ENCODE peak calls at places on chromosomes 5 and 9, in seven cellular contexts. A is stimulated activated CD4-positive, alpha-beta T cell treated with anti-CD3 and anti-CD28 coated beads, Interleukin-1b, Interleukin-23, amount 100 ng/mL, for 24 hours; C is effector CD4-positive, alpha-beta T cell; I is Right ventricle myocardium superior; U is Right ventricle myocardium inferior; J is B cell; T is NCI-H510A treated with DMSO at 0.1 percent for 48 hours. R is an unnamed sample.

GRCh38 chr5:172544371-172545120 is 90.2 kb upstream of the SH3PXD2B start:
- DNase-seq in J (peak; percentile 13), A (no peak), I (no peak), C (no peak), T (no peak), U (no peak), R (no peak)

GRCh38 chr5:39399135-39400036 is 25.4 kb downstream of the DAB2 start:
- DNase-seq in T (no peak), J (no peak), I (no peak), U (no peak), A (no peak), C (no peak), R (no peak)

GRCh38 chr5:11590475-11590874 is 313.8 kb downstream of the CTNND2 start:
- DNase-seq in C (no peak), A (no peak), U (no peak), I (no peak), T (no peak), J (no peak), R (no peak)

GRCh38 chr9:127178646-127179632 is 56.5 kb upstream of the ANGPTL2 start:
- DNase-seq in I (no peak), A (no peak), T (no peak), U (no peak), J (peak; percentile 29), C (no peak), R (no peak)

GRCh38 chr5:172114875-172115422 is 73.1 kb downstream of the STK10 start:
- DNase-seq in T (no peak), A (peak; percentile 81), C (peak; percentile 60), I (peak; percentile 70), U (peak; percentile 81), J (peak; percentile 84), R (peak; percentile 88)

GRCh38 chr9:650362-650761 is 191.1 kb upstream of the DMRT1 start:
- DNase-seq in C (no peak), A (no peak), J (peak; percentile 39), U (no peak), I (no peak), T (no peak), R (no peak)

GRCh38 chr5:18954239-18954638 is 1033.8 kb downstream of the CDH18 start:
- DNase-seq in T (no peak), C (no peak), A (no peak), U (no peak), J (no peak), I (no peak), R (no peak)

GRCh38 chr9:112193562-112194288 is 18.6 kb upstream of the SUSD1 start:
- DNase-seq in J (no peak), U (no peak), I (no peak), A (no peak), C (no peak), T (no peak), R (no peak)

GRCh38 chr5:52987711-52988329 is 1.3 kb upstream of the ITGA2 start:
- DNase-seq in U (no peak), C (no peak), T (no peak), I (no peak), A (peak; percentile 6), J (no peak), R (no peak)

GRCh38 chr9:107158321-107158720 is 124.8 kb upstream of the RAD23B start:
- DNase-seq in U (no peak), C (no peak), T (peak; percentile 16), J (no peak), I (no peak), A (no peak), R (no peak)

GRCh38 chr9:136570916-136571315 is 25.1 kb upstream of the NOTCH1 start:
- DNase-seq in T (no peak), U (peak; percentile 65), C (no peak), J (no peak), A (no peak), I (no peak), R (no peak)

GRCh38 chr9:105858284-105858683 is 163.9 kb downstream of the TMEM38B start:
- DNase-seq in A (no peak), J (no peak), T (no peak), U (no peak), I (no peak), C (no peak), R (no peak)

GRCh38 chr9:124794902-124795491 is 18.1 kb downstream of the OLFML2A start:
- DNase-seq in A (no peak), U (no peak), I (no peak), J (no peak), C (no peak), T (no peak), R (no peak)

GRCh38 chr5:94968507-94969095 is 316.3 kb downstream of the MCTP1 start:
- DNase-seq in I (no peak), A (no peak), T (peak; percentile 75), J (no peak), U (no peak), C (no peak), R (peak; percentile 44)

GRCh38 chr9:87340391-87340790 is 157.3 kb upstream of the DAPK1 start:
- DNase-seq in I (no peak), U (no peak), J (no peak), T (no peak), A (no peak), C (no peak), R (no peak)

GRCh38 chr5:160280384-160281090 is 31.8 kb downstream of the CCNJL start:
- DNase-seq in J (no peak), C (no peak), T (no peak), A (no peak), I (no peak), U (no peak), R (no peak)

GRCh38 chr5:170025853-170026252 is 45.6 kb upstream of the INSYN2B start:
- DNase-seq in I (no peak), C (no peak), U (no peak), A (no peak), T (no peak), J (no peak), R (no peak)

GRCh38 chr5:135110941-135111596 is 77.0 kb upstream of the PITX1 start:
- DNase-seq in I (no peak), T (no peak), U (no peak), C (no peak), A (no peak), J (no peak), R (no peak)

R was measured in GM06990.